ENCODE peak calls at places on chromosome 3, in four cellular contexts. H is fibroblast of lung, Y is cardiac fibroblast, M is A549. W is an unnamed sample.

GRCh38 chr3:12750223-12750622 is 8.8 kb downstream of the TMEM40 start:
- DNase-seq in H (peak), M (no peak), Y (peak), W (no peak)

GRCh38 chr3:71681224-71681668 is 44.0 kb downstream of the EIF4E3 start:
- DNase-seq in Y (peak), H (peak), M (peak), W (no peak)

GRCh38 chr3:44065311-44065710 is 176.4 kb upstream of the TOPAZ1 start:
- DNase-seq in M (no peak), Y (peak), H (no peak), W (no peak)

GRCh38 chr3:111715911-111716523 is 120.9 kb upstream of the ZBED2 start:
- DNase-seq in H (peak), Y (peak), M (peak), W (peak)

GRCh38 chr3:158713094-158713499 is 19.2 kb downstream of the RARRES1 start:
- DNase-seq in H (peak), Y (peak), M (no peak), W (no peak)

GRCh38 chr3:194300392-194300758 is 50.8 kb downstream of the CPN2 start:
- DNase-seq in M (no peak), H (peak), Y (peak), W (peak)

GRCh38 chr3:55203006-55203405 is 275.1 kb upstream of the LRTM1 start:
- DNase-seq in M (no peak), H (peak), Y (peak), W (no peak)

GRCh38 chr3:196472286-196472685 is 31.3 kb downstream of the RNF168 start:
- DNase-seq in Y (no peak), H (no peak), M (no peak), W (no peak)

GRCh38 chr3:173733029-173733652 is 335.6 kb downstream of the NLGN1 start:
- DNase-seq in H (peak), Y (peak), M (no peak), W (peak)

GRCh38 chr3:28228623-28229022 is 12.8 kb upstream of the CMC1 start:
- DNase-seq in H (no peak), Y (no peak), M (no peak), W (no peak)

GRCh38 chr3:67292356-67293225 is 294.5 kb downstream of the KBTBD8 start:
- DNase-seq in H (peak), Y (no peak), M (no peak), W (no peak)

GRCh38 chr3:100993309-100993708 is at the start of gene ABI3BP:
- DNase-seq in M (peak), Y (peak), H (peak), W (no peak)
- H3K4me3 ChIP-seq in M (peak), Y (peak), H (peak), W (no peak)

GRCh38 chr3:107599755-107600122 is 77.0 kb downstream of the BBX start:
- DNase-seq in M (no peak), Y (no peak), H (peak), W (no peak)
- H3K4me3 ChIP-seq in M (peak), Y (peak), H (peak), W (no peak)

DNA sequence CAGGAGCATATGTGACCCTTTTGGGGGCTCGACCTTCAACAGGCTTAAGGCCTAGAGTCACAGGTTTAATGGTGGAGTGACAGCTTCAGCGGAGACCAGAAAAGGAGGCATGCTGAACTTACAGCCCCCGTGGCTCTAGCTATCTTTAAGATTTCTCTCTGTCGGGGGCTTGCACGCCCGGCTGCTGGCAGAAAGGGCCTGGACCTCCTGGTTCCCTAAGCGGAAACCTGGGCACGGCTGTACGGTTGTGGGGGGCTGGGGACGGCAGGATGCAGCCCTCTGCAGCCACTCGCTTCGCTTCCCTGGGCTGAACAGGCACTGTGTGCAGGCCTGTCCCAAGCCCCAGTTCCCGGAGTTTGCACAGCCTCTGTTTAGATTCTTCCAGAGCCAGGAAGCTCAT is 513 bp upstream of the CACNA2D2 start:
- DNase-seq in H (no peak), M (no peak), Y (no peak), W (no peak)
- H3K4me3 ChIP-seq in H (no peak), M (peak), Y (no peak), W (peak)

GRCh38 chr3:128427175-128427857 is 39.4 kb downstream of the DNAJB8 start:
- DNase-seq in Y (no peak), M (no peak), H (no peak), W (no peak)

GRCh38 chr3:128424508-128425069 is 42.1 kb downstream of the DNAJB8 start:
- DNase-seq in M (no peak), Y (peak), H (peak), W (no peak)

GRCh38 chr3:128425846-128426127 is 40.9 kb downstream of the DNAJB8 start:
- DNase-seq in Y (no peak), M (no peak), H (no peak), W (no peak)

GRCh38 chr3:128425142-128425845 is 41.4 kb downstream of the DNAJB8 start:
- DNase-seq in H (no peak), M (no peak), Y (no peak), W (no peak)

GRCh38 chr3:128426128-128426921 is 40.4 kb downstream of the DNAJB8 start:
- DNase-seq in H (no peak), M (peak), Y (peak), W (peak)
- H3K4me3 ChIP-seq in H (peak), M (peak), Y (no peak), W (peak)

GRCh38 chr3:127597020-127597771 is 1.0 kb upstream of the MCM2 start:
- DNase-seq in Y (no peak), M (no peak), H (no peak), W (no peak)
- H3K4me3 ChIP-seq in Y (no peak), M (peak), H (peak), W (peak)

DNA sequence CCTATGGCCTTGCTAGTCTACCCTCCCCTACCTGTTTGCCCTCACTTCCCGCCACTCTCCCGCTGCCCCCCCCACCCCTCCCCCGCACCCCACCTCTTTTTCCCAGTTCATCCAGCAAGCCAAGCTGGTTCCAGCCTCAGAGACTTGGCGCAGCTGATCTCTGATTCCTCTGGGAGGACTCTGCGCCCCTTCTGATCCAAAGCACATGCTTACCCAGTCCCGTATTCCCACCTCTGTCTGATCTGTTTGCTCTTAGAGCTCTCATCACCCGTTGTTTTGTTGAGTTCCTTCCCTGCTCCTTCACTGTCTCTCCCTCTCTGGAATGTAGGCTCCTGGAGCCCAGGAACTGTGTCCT is 1.3 kb upstream of the ZXDC start:
- DNase-seq in Y (no peak), M (no peak), H (no peak), W (peak)
- H3K4me3 ChIP-seq in Y (no peak), M (no peak), H (no peak), W (peak)